ENCODE peak calls at places on chromosomes 5 and 9, in ten cellular contexts. Y, E, A, U, I, O, G, S, Z and N are unnamed samples.

GRCh38 chr5:134649163-134649916 is 755 bp downstream of the SEC24A start:
- DNase-seq in S (peak), Z (no peak), Y (no peak), I (no peak), U (peak), E (peak), G (no peak), A (no peak), O (no peak), N (no peak)

GRCh38 chr5:54443264-54443663 is 12.2 kb upstream of the HSPB3 start:
- DNase-seq in Z (peak), A (peak), I (no peak), Y (no peak), S (peak), O (no peak), G (no peak), U (peak), E (no peak), N (no peak)

GRCh38 chr5:175378444-175379028 is 65.4 kb downstream of the DRD1 start:
- DNase-seq in Y (no peak), O (no peak), U (peak), S (peak), E (no peak), I (no peak), Z (no peak), G (no peak), A (no peak), N (no peak)

GRCh38 chr5:131466171-131466766 is 168.8 kb downstream of the RAPGEF6 start:
- DNase-seq in A (no peak), G (no peak), S (peak), Z (no peak), Y (no peak), I (no peak), E (no peak), U (peak), O (no peak), N (no peak)

GRCh38 chr5:83244516-83244915 is 167.2 kb downstream of the XRCC4 start:
- DNase-seq in E (no peak), O (no peak), I (no peak), S (no peak), A (no peak), U (no peak), G (no peak), Z (no peak), Y (no peak), N (no peak)

GRCh38 chr5:95809414-95809960 is 13.0 kb downstream of the GLRX start:
- DNase-seq in I (no peak), O (peak), E (no peak), U (peak), A (no peak), Z (no peak), S (peak), Y (no peak), G (no peak), N (no peak)

GRCh38 chr5:173454764-173455598 is 126.8 kb upstream of the STC2 start:
- DNase-seq in G (peak), Z (peak), E (peak), Y (no peak), U (peak), O (peak), A (peak), I (no peak), S (peak), N (no peak)

GRCh38 chr5:172133359-172134029 is 54.5 kb downstream of the STK10 start:
- DNase-seq in I (no peak), U (peak), Y (no peak), O (peak), A (no peak), G (no peak), Z (no peak), E (peak), S (peak), N (no peak)

GRCh38 chr9:4235951-4236804 is 63.7 kb downstream of the GLIS3 start:
- DNase-seq in G (no peak), O (no peak), I (no peak), Z (peak), Y (peak), A (peak), E (no peak), U (peak), S (peak), N (no peak)

GRCh38 chr9:130893250-130894101 is 3.1 kb downstream of the QRFP start:
- DNase-seq in S (no peak), A (no peak), Y (no peak), I (no peak), O (peak), Z (no peak), G (no peak), U (no peak), E (peak), N (no peak)

GRCh38 chr9:14515564-14516198 is 177.6 kb downstream of the ZDHHC21 start:
- DNase-seq in I (no peak), G (no peak), U (no peak), E (peak), O (no peak), A (no peak), Y (no peak), S (no peak), Z (no peak), N (no peak)

GRCh38 chr5:168978015-168978414 is 322.9 kb downstream of the SLIT3 start:
- DNase-seq in I (no peak), A (no peak), O (no peak), E (no peak), S (no peak), Z (no peak), G (peak), Y (no peak), U (peak), N (no peak)

GRCh38 chr5:72412283-72413055 is 92.3 kb downstream of the PTCD2 start:
- DNase-seq in E (no peak), U (peak), G (no peak), S (no peak), Z (no peak), A (no peak), O (no peak), Y (no peak), I (no peak), N (no peak)

GRCh38 chr9:114046876-114047275 is 31.2 kb downstream of the AMBP start:
- DNase-seq in Y (no peak), Z (no peak), A (no peak), G (no peak), U (peak), S (peak), O (no peak), I (no peak), E (no peak), N (no peak)

GRCh38 chr5:33938507-33938796 is 2.3 kb downstream of the RXFP3 start:
- DNase-seq in I (no peak), A (no peak), Z (no peak), S (no peak), Y (no peak), U (no peak), G (no peak), E (no peak), O (no peak), N (no peak)

GRCh38 chr9:123283455-123283854 is 15.1 kb upstream of the STRBP start:
- DNase-seq in Y (no peak), A (no peak), G (peak), E (no peak), Z (no peak), I (no peak), U (no peak), S (no peak), O (no peak), N (no peak)

GRCh38 chr5:176938472-176938871 is 39.3 kb upstream of the HK3 start:
- DNase-seq in O (no peak), E (no peak), U (no peak), Z (no peak), Y (no peak), I (no peak), G (no peak), S (no peak), A (no peak), N (no peak)

GRCh38 chr9:4177970-4178758 is 121.7 kb downstream of the GLIS3 start:
- DNase-seq in Z (peak), Y (no peak), G (no peak), I (no peak), S (no peak), U (no peak), O (no peak), A (no peak), E (no peak), N (no peak)

GRCh38 chr9:76658510-76659231 is 105.6 kb upstream of the PCA3 start:
- DNase-seq in I (no peak), S (peak), A (no peak), U (peak), Y (no peak), E (no peak), G (no peak), Z (peak), O (no peak), N (no peak)

GRCh38 chr9:136098844-136099243 is 3.8 kb upstream of the NACC2 start:
- DNase-seq in O (no peak), Z (no peak), S (no peak), G (no peak), A (no peak), Y (no peak), E (no peak), I (no peak), U (no peak), N (no peak)
- TF ChIP-seq CTCF in O (no peak), Z (no peak), S (peak), G (no peak), A (no peak), Y (no peak), E (no peak), I (no peak), U (no peak), N (no peak)

DNA sequence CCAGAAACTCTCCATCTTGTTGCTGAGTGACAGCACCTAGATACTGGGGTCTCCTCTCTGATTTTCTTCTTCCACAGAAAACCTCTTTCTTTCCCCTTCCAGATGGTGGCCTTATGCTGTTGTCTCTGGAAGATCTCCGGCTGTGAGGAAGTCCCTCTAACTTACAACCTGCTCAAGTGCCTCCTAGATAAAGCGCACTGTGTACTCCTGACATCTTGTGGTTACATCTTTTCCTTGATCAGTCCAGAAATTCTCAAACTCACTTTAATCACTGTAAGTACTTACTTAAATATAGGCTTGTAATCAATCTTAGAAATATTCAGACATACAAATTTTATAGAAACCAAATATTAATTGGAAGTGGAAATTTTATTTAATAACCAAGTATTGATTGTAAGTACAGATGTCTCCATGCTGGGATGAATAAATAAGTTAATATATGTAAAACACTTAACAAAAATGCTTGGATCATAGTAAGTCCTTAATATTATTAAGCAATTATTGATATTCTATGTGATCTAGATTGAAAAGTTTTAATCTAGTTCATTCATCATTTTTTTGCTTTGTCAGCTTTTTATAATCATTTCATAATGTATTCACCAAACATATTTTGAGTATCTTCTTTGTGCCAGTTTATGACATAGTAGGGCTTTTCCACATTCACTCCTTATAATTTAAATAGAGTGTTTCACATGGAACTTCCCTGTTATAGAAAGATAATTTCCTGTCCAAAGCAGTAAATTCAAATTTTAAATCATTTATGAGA is 1381.4 kb upstream of the CDH6 start:
- DNase-seq in A (no peak), S (no peak), Z (peak), U (no peak), E (no peak), Y (no peak), O (no peak), G (no peak), I (no peak), N (no peak)
- TF ChIP-seq CTCF in A (no peak), S (no peak), Z (peak), U (no peak), E (no peak), Y (peak), O (no peak), G (no peak), I (no peak), N (peak)

DNA sequence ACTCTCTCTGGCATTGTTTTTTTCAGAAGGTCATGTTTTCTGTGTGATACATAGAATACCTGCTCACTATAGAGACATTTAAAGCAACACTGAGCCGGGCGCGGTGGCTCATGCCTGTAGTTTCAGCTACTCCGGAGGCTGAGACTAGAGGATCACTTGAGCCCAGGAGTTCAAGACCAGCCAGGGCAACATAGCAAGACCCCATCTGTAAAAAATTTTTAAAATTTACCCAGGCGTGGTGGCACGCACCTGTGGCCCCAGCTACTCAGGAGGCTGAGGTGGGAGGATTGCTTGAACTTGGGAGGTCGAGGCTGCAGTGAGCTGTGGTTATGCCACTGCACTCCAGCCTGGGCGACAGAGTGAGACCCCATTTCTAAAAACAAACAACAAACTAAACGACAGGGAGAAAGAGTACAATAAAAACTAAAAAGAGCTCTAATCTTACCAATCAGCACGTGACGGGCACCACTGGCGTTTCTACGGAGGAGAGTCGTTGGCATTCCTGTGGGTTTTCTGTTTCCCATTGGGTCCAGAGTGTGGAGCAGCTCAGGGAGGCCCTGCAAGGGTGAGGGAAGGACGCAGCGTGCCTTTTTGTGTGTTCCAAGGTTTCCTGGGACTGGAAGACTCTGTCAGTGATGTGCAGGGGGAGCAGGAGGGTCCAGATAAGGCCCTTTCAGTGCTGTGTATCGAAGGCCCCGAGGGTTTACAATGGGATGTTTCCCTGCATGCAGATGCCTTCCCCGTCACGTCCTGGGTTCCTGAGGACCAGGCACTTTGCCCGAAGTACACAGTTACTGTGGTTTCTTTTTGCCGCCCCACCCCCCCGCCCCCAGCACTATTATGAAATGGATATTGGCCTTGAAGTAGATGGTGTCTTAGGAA is 7.2 kb upstream of the RNU6ATAC start:
- DNase-seq in Y (no peak), A (no peak), E (peak), G (peak), U (peak), Z (no peak), O (peak), S (peak), I (no peak), N (no peak)
- TF ChIP-seq CTCF in Y (no peak), A (no peak), E (no peak), G (no peak), U (no peak), Z (no peak), O (no peak), S (no peak), I (no peak), N (no peak)

GRCh38 chr9:133664651-133665050 is 28.5 kb downstream of the DBH start:
- DNase-seq in S (no peak), U (no peak), E (no peak), A (no peak), I (no peak), Z (no peak), G (no peak), O (no peak), Y (no peak), N (no peak)
- TF ChIP-seq CTCF in S (peak), U (no peak), E (no peak), A (no peak), I (no peak), Z (peak), G (no peak), O (no peak), Y (no peak), N (no peak)

DNA sequence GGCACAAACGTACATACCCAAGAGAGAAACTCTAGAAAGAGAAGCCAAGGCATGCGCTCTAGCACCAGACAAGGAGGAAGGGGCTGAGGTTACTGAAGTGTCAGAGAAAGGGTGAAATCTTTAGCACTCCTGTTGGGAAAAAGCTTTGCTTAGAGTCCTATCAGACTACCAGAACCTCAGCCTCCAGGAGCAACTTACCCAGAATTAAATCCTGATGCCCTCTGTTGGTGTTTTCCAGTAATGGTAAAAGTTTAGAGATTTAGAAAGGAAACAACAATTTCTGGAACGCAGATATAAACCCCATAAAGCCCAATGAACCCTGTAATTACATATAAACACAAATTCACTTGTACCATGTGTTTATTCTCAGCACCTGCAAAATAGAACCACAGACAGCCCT is 33.2 kb upstream of the ASTN2 start:
- DNase-seq in E (no peak), Z (no peak), I (no peak), A (no peak), Y (no peak), O (no peak), U (no peak), G (no peak), S (no peak), N (no peak)
- TF ChIP-seq CTCF in E (no peak), Z (no peak), I (no peak), A (no peak), Y (peak), O (no peak), U (peak), G (no peak), S (no peak), N (peak)

GRCh38 chr5:149054416-149054815 is 8.4 kb downstream of the SH3TC2 start:
- DNase-seq in Z (no peak), U (peak), G (no peak), S (no peak), A (no peak), Y (no peak), I (no peak), E (no peak), O (no peak), N (no peak)
- TF ChIP-seq CTCF in Z (no peak), U (no peak), G (no peak), S (no peak), A (no peak), Y (no peak), I (no peak), E (no peak), O (no peak), N (no peak)